ENCODE peak calls at places on chromosomes 12 and 14, in seven cellular contexts. J, Z, I, V, X, U and Y are unnamed samples.

GRCh38 chr14:82125963-82126362 is 592.3 kb upstream of the SEL1L start:
- DNase-seq in J (no peak), Z (no peak), I (no peak), V (no peak), X (no peak), U (no peak), Y (no peak)

GRCh38 chr14:62532186-62532585 is 513.1 kb downstream of the KCNH5 start:
- DNase-seq in J (no peak), Z (no peak), I (no peak), V (no peak), X (no peak), U (no peak), Y (no peak)

GRCh38 chr14:65462411-65462810 is 49.9 kb downstream of the FUT8 start:
- DNase-seq in J (peak; percentile 56), Z (peak; percentile 63), I (peak; percentile 33), V (no peak), X (no peak), U (no peak), Y (no peak)

GRCh38 chr12:109892748-109893147 is 7.3 kb upstream of the TCHP start:
- DNase-seq in J (no peak), Z (no peak), I (no peak), V (no peak), X (no peak), U (no peak), Y (no peak)

GRCh38 chr12:26317942-26318565 is 122.7 kb downstream of the SSPN start:
- DNase-seq in J (peak; percentile 53), Z (peak; percentile 64), I (peak; percentile 78), V (no peak), X (no peak), U (no peak), Y (no peak)

GRCh38 chr12:5546616-5547015 is 114.7 kb downstream of the NTF3 start:
- DNase-seq in J (no peak), Z (peak; percentile 75), I (no peak), V (no peak), X (no peak), U (no peak), Y (no peak)

GRCh38 chr12:113242560-113242959 is 21.3 kb downstream of the TPCN1 start:
- DNase-seq in J (no peak), Z (no peak), I (no peak), V (no peak), X (no peak), U (no peak), Y (no peak)

GRCh38 chr12:12718382-12718761 is 1.2 kb downstream of the CDKN1B start:
- DNase-seq in J (peak; percentile 55), Z (no peak), I (no peak), V (no peak), X (no peak), U (peak; percentile 28), Y (no peak)

GRCh38 chr12:77940011-77940423 is 109.3 kb downstream of the NAV3 start:
- DNase-seq in J (peak; percentile 77), Z (peak; percentile 89), I (peak; percentile 56), V (no peak), X (no peak), U (no peak), Y (no peak)

GRCh38 chr12:100110276-100110675 is 32.4 kb downstream of the BLTP3B start:
- DNase-seq in J (no peak), Z (no peak), I (no peak), V (no peak), X (no peak), U (no peak), Y (no peak)

GRCh38 chr12:124865728-124866127 is 2.1 kb upstream of the SCARB1 start:
- DNase-seq in J (no peak), Z (no peak), I (no peak), V (no peak), X (no peak), U (peak; percentile 34), Y (no peak)

GRCh38 chr12:125239563-125239962 is 174.3 kb downstream of the AACS start:
- DNase-seq in J (no peak), Z (no peak), I (no peak), V (no peak), X (no peak), U (no peak), Y (no peak)

GRCh38 chr12:45989277-45989856 is 1.0 kb downstream of the SCAF11 start:
- DNase-seq in J (peak; percentile 81), Z (peak; percentile 39), I (no peak), V (no peak), X (no peak), U (peak; percentile 76), Y (no peak)

GRCh38 chr12:32270818-32271710 is 128.3 kb upstream of the FGD4 start:
- DNase-seq in J (peak; percentile 50), Z (peak; percentile 17), I (no peak), V (no peak), X (no peak), U (no peak), Y (no peak)